ENCODE peak calls at places on chromosomes 1 and 21, in six cellular contexts. One of them, this sample, is unnamed.

GRCh38 chr1:116345830-116346229 is 27.2 kb upstream of the ATP1A1 start:
- DNase-seq in activated naive CD4-positive, alpha-beta T cell treated with anti-CD3 and anti-CD28 coated beads, Interleukin-2, amount 10 ng/mL, durations not matched to agents 7 days and 5 days: peak
- DNase-seq in progenitor cell of endocrine pancreas: no peak
- DNase-seq in psoas muscle: no peak
- DNase-seq in upper lobe of left lung: no peak
- DNase-seq in NCI-H1694: peak
- DNase-seq in this sample: no peak

GRCh38 chr1:26772687-26773086 is 15.1 kb upstream of the PIGV start:
- DNase-seq in activated naive CD4-positive, alpha-beta T cell treated with anti-CD3 and anti-CD28 coated beads, Interleukin-2, amount 10 ng/mL, durations not matched to agents 7 days and 5 days: no peak
- DNase-seq in progenitor cell of endocrine pancreas: no peak
- DNase-seq in psoas muscle: no peak
- DNase-seq in upper lobe of left lung: no peak
- DNase-seq in NCI-H1694: no peak
- DNase-seq in this sample: peak

GRCh38 chr1:164760585-164760968 is 201.6 kb downstream of the PBX1 start:
- DNase-seq in activated naive CD4-positive, alpha-beta T cell treated with anti-CD3 and anti-CD28 coated beads, Interleukin-2, amount 10 ng/mL, durations not matched to agents 7 days and 5 days: no peak
- DNase-seq in progenitor cell of endocrine pancreas: no peak
- DNase-seq in psoas muscle: no peak
- DNase-seq in upper lobe of left lung: no peak
- DNase-seq in NCI-H1694: no peak
- DNase-seq in this sample: no peak

GRCh38 chr1:23168079-23168461 is 586 bp downstream of the LUZP1 start:
- DNase-seq in activated naive CD4-positive, alpha-beta T cell treated with anti-CD3 and anti-CD28 coated beads, Interleukin-2, amount 10 ng/mL, durations not matched to agents 7 days and 5 days: peak
- DNase-seq in progenitor cell of endocrine pancreas: peak
- DNase-seq in psoas muscle: peak
- DNase-seq in upper lobe of left lung: peak
- DNase-seq in NCI-H1694: no peak
- DNase-seq in this sample: no peak

GRCh38 chr1:15186846-15187151 is 33.3 kb downstream of the TMEM51 start:
- DNase-seq in activated naive CD4-positive, alpha-beta T cell treated with anti-CD3 and anti-CD28 coated beads, Interleukin-2, amount 10 ng/mL, durations not matched to agents 7 days and 5 days: no peak
- DNase-seq in progenitor cell of endocrine pancreas: no peak
- DNase-seq in psoas muscle: no peak
- DNase-seq in upper lobe of left lung: no peak
- DNase-seq in NCI-H1694: no peak
- DNase-seq in this sample: no peak

GRCh38 chr21:21010698-21011097 is 12.5 kb downstream of the NCAM2 start:
- DNase-seq in activated naive CD4-positive, alpha-beta T cell treated with anti-CD3 and anti-CD28 coated beads, Interleukin-2, amount 10 ng/mL, durations not matched to agents 7 days and 5 days: no peak
- DNase-seq in progenitor cell of endocrine pancreas: no peak
- DNase-seq in psoas muscle: no peak
- DNase-seq in upper lobe of left lung: no peak
- DNase-seq in NCI-H1694: no peak
- DNase-seq in this sample: no peak

GRCh38 chr1:5998906-5999301 is 6.7 kb upstream of the NPHP4 start:
- DNase-seq in activated naive CD4-positive, alpha-beta T cell treated with anti-CD3 and anti-CD28 coated beads, Interleukin-2, amount 10 ng/mL, durations not matched to agents 7 days and 5 days: no peak
- DNase-seq in progenitor cell of endocrine pancreas: no peak
- DNase-seq in psoas muscle: no peak
- DNase-seq in upper lobe of left lung: no peak
- DNase-seq in NCI-H1694: no peak
- DNase-seq in this sample: no peak

GRCh38 chr1:227897704-227898438 is 49.9 kb downstream of the WNT9A start:
- DNase-seq in activated naive CD4-positive, alpha-beta T cell treated with anti-CD3 and anti-CD28 coated beads, Interleukin-2, amount 10 ng/mL, durations not matched to agents 7 days and 5 days: peak
- DNase-seq in progenitor cell of endocrine pancreas: no peak
- DNase-seq in psoas muscle: no peak
- DNase-seq in upper lobe of left lung: no peak
- DNase-seq in NCI-H1694: no peak
- DNase-seq in this sample: peak

GRCh38 chr1:14517813-14518180 is 80.7 kb upstream of the KAZN start:
- DNase-seq in activated naive CD4-positive, alpha-beta T cell treated with anti-CD3 and anti-CD28 coated beads, Interleukin-2, amount 10 ng/mL, durations not matched to agents 7 days and 5 days: no peak
- DNase-seq in progenitor cell of endocrine pancreas: no peak
- DNase-seq in psoas muscle: no peak
- DNase-seq in upper lobe of left lung: no peak
- DNase-seq in NCI-H1694: no peak
- DNase-seq in this sample: no peak

GRCh38 chr1:145918144-145918991 is at the start of gene PEX11B:
- DNase-seq in activated naive CD4-positive, alpha-beta T cell treated with anti-CD3 and anti-CD28 coated beads, Interleukin-2, amount 10 ng/mL, durations not matched to agents 7 days and 5 days: peak
- DNase-seq in progenitor cell of endocrine pancreas: peak
- DNase-seq in psoas muscle: peak
- DNase-seq in upper lobe of left lung: peak
- DNase-seq in NCI-H1694: peak
- DNase-seq in this sample: peak

GRCh38 chr1:37274896-37275631 is 199.3 kb upstream of the ZC3H12A start:
- DNase-seq in activated naive CD4-positive, alpha-beta T cell treated with anti-CD3 and anti-CD28 coated beads, Interleukin-2, amount 10 ng/mL, durations not matched to agents 7 days and 5 days: no peak
- DNase-seq in progenitor cell of endocrine pancreas: no peak
- DNase-seq in psoas muscle: no peak
- DNase-seq in upper lobe of left lung: no peak
- DNase-seq in NCI-H1694: no peak
- DNase-seq in this sample: no peak

GRCh38 chr1:36482724-36483388 is at the start of gene CSF3R:
- DNase-seq in activated naive CD4-positive, alpha-beta T cell treated with anti-CD3 and anti-CD28 coated beads, Interleukin-2, amount 10 ng/mL, durations not matched to agents 7 days and 5 days: peak
- DNase-seq in progenitor cell of endocrine pancreas: no peak
- DNase-seq in psoas muscle: no peak
- DNase-seq in upper lobe of left lung: no peak
- DNase-seq in NCI-H1694: no peak
- DNase-seq in this sample: no peak

GRCh38 chr1:183106166-183106565 is 79.9 kb upstream of the LAMC2 start:
- DNase-seq in activated naive CD4-positive, alpha-beta T cell treated with anti-CD3 and anti-CD28 coated beads, Interleukin-2, amount 10 ng/mL, durations not matched to agents 7 days and 5 days: no peak
- DNase-seq in progenitor cell of endocrine pancreas: no peak
- DNase-seq in psoas muscle: no peak
- DNase-seq in upper lobe of left lung: no peak
- DNase-seq in NCI-H1694: no peak
- DNase-seq in this sample: no peak

GRCh38 chr1:9596419-9597123 is 7.9 kb downstream of the TMEM201 start:
- DNase-seq in activated naive CD4-positive, alpha-beta T cell treated with anti-CD3 and anti-CD28 coated beads, Interleukin-2, amount 10 ng/mL, durations not matched to agents 7 days and 5 days: no peak
- DNase-seq in progenitor cell of endocrine pancreas: no peak
- DNase-seq in psoas muscle: no peak
- DNase-seq in upper lobe of left lung: peak
- DNase-seq in NCI-H1694: no peak
- DNase-seq in this sample: no peak

GRCh38 chr1:101732221-101732620 is 264.5 kb downstream of the OLFM3 start:
- DNase-seq in activated naive CD4-positive, alpha-beta T cell treated with anti-CD3 and anti-CD28 coated beads, Interleukin-2, amount 10 ng/mL, durations not matched to agents 7 days and 5 days: no peak
- DNase-seq in progenitor cell of endocrine pancreas: no peak
- DNase-seq in psoas muscle: no peak
- DNase-seq in upper lobe of left lung: no peak
- DNase-seq in NCI-H1694: no peak
- DNase-seq in this sample: no peak

GRCh38 chr1:229253170-229253974 is 17.5 kb upstream of the RAB4A start:
- DNase-seq in activated naive CD4-positive, alpha-beta T cell treated with anti-CD3 and anti-CD28 coated beads, Interleukin-2, amount 10 ng/mL, durations not matched to agents 7 days and 5 days: peak
- DNase-seq in progenitor cell of endocrine pancreas: peak
- DNase-seq in psoas muscle: no peak
- DNase-seq in upper lobe of left lung: no peak
- DNase-seq in NCI-H1694: peak
- DNase-seq in this sample: peak

GRCh38 chr1:172405912-172406311 is 14.6 kb upstream of the C1orf105 start:
- DNase-seq in activated naive CD4-positive, alpha-beta T cell treated with anti-CD3 and anti-CD28 coated beads, Interleukin-2, amount 10 ng/mL, durations not matched to agents 7 days and 5 days: no peak
- DNase-seq in progenitor cell of endocrine pancreas: no peak
- DNase-seq in psoas muscle: no peak
- DNase-seq in upper lobe of left lung: no peak
- DNase-seq in NCI-H1694: no peak
- DNase-seq in this sample: no peak

GRCh38 chr1:241470908-241471610 is 48.5 kb downstream of the FH start:
- DNase-seq in activated naive CD4-positive, alpha-beta T cell treated with anti-CD3 and anti-CD28 coated beads, Interleukin-2, amount 10 ng/mL, durations not matched to agents 7 days and 5 days: no peak
- DNase-seq in progenitor cell of endocrine pancreas: no peak
- DNase-seq in psoas muscle: no peak
- DNase-seq in upper lobe of left lung: no peak
- DNase-seq in NCI-H1694: peak
- DNase-seq in this sample: no peak

GRCh38 chr1:29460211-29460610 is 223.9 kb downstream of the PTPRU start:
- DNase-seq in activated naive CD4-positive, alpha-beta T cell treated with anti-CD3 and anti-CD28 coated beads, Interleukin-2, amount 10 ng/mL, durations not matched to agents 7 days and 5 days: no peak
- DNase-seq in progenitor cell of endocrine pancreas: no peak
- DNase-seq in psoas muscle: no peak
- DNase-seq in upper lobe of left lung: peak
- DNase-seq in NCI-H1694: no peak
- DNase-seq in this sample: no peak

GRCh38 chr1:246142320-246142893 is 364.7 kb downstream of the SMYD3 start:
- DNase-seq in activated naive CD4-positive, alpha-beta T cell treated with anti-CD3 and anti-CD28 coated beads, Interleukin-2, amount 10 ng/mL, durations not matched to agents 7 days and 5 days: no peak
- DNase-seq in progenitor cell of endocrine pancreas: no peak
- DNase-seq in psoas muscle: no peak
- DNase-seq in upper lobe of left lung: no peak
- DNase-seq in NCI-H1694: no peak
- DNase-seq in this sample: no peak

GRCh38 chr1:3609769-3610157 is 1.5 kb downstream of the MEGF6 start:
- DNase-seq in activated naive CD4-positive, alpha-beta T cell treated with anti-CD3 and anti-CD28 coated beads, Interleukin-2, amount 10 ng/mL, durations not matched to agents 7 days and 5 days: no peak
- DNase-seq in progenitor cell of endocrine pancreas: no peak
- DNase-seq in psoas muscle: no peak
- DNase-seq in upper lobe of left lung: peak
- DNase-seq in NCI-H1694: no peak
- DNase-seq in this sample: no peak

GRCh38 chr1:100277866-100278265 is 11.8 kb downstream of the RTCA start:
- DNase-seq in activated naive CD4-positive, alpha-beta T cell treated with anti-CD3 and anti-CD28 coated beads, Interleukin-2, amount 10 ng/mL, durations not matched to agents 7 days and 5 days: peak
- DNase-seq in progenitor cell of endocrine pancreas: no peak
- DNase-seq in psoas muscle: no peak
- DNase-seq in upper lobe of left lung: no peak
- DNase-seq in NCI-H1694: no peak
- DNase-seq in this sample: no peak

GRCh38 chr1:36737767-36738166 is 255.1 kb upstream of the CSF3R start:
- DNase-seq in activated naive CD4-positive, alpha-beta T cell treated with anti-CD3 and anti-CD28 coated beads, Interleukin-2, amount 10 ng/mL, durations not matched to agents 7 days and 5 days: no peak
- DNase-seq in progenitor cell of endocrine pancreas: no peak
- DNase-seq in psoas muscle: no peak
- DNase-seq in upper lobe of left lung: peak
- DNase-seq in NCI-H1694: peak
- DNase-seq in this sample: peak

GRCh38 chr1:240413732-240414131 is 198.2 kb downstream of the GREM2 start:
- DNase-seq in activated naive CD4-positive, alpha-beta T cell treated with anti-CD3 and anti-CD28 coated beads, Interleukin-2, amount 10 ng/mL, durations not matched to agents 7 days and 5 days: no peak
- DNase-seq in progenitor cell of endocrine pancreas: no peak
- DNase-seq in psoas muscle: no peak
- DNase-seq in upper lobe of left lung: no peak
- DNase-seq in NCI-H1694: no peak
- DNase-seq in this sample: no peak

GRCh38 chr1:33268927-33269610 is 12.8 kb downstream of the ZNF362 start:
- DNase-seq in activated naive CD4-positive, alpha-beta T cell treated with anti-CD3 and anti-CD28 coated beads, Interleukin-2, amount 10 ng/mL, durations not matched to agents 7 days and 5 days: no peak
- DNase-seq in progenitor cell of endocrine pancreas: no peak
- DNase-seq in psoas muscle: no peak
- DNase-seq in upper lobe of left lung: no peak
- DNase-seq in NCI-H1694: no peak
- DNase-seq in this sample: no peak